ENCODE peak calls at places on chromosome 18, in ten cellular contexts. E is NT2/D1; Y is ascending aorta; G is OCI-LY7; O is cardiac muscle cell; A is GM23338; V is H7; D is CD8-positive, alpha-beta memory T cell; Z is mammary epithelial cell; P is stomach. K is an unnamed sample.

GRCh38 chr18:55247032-55247431 is 287.8 kb upstream of the CCDC68 start:
- DNase-seq in A (no peak), G (no peak), Y (no peak), Z (no peak), O (no peak), V (no peak), E (no peak), P (no peak), D (no peak), K (no peak)

GRCh38 chr18:60568211-60568610 is 195.6 kb upstream of the MC4R start:
- DNase-seq in Y (no peak), V (no peak), Z (no peak), P (no peak), E (no peak), G (no peak), A (no peak), D (no peak), O (no peak), K (no peak)

GRCh38 chr18:12645751-12646203 is 12.1 kb downstream of the SPIRE1 start:
- DNase-seq in Y (peak; percentile 34), G (no peak), Z (peak; percentile 44), D (no peak), V (no peak), E (no peak), P (peak; percentile 36), O (peak; percentile 17), A (peak; percentile 31), K (peak; percentile 59)

GRCh38 chr18:38801640-38802039 is 1236.0 kb upstream of the CELF4 start:
- DNase-seq in Z (no peak), A (peak; percentile 24), E (peak; percentile 48), O (no peak), G (no peak), P (no peak), D (no peak), Y (no peak), V (no peak), K (no peak)

GRCh38 chr18:23378470-23378764 is 74.7 kb upstream of the RIOK3 start:
- DNase-seq in Y (no peak), O (no peak), D (no peak), G (no peak), P (no peak), Z (peak; percentile 60), E (no peak), V (no peak), A (no peak), K (peak; percentile 80)

GRCh38 chr18:54209471-54210180 is 14.8 kb downstream of the MBD2 start:
- DNase-seq in D (no peak), Y (no peak), Z (peak; percentile 72), G (peak; percentile 32), P (no peak), E (no peak), V (no peak), A (no peak), O (no peak), K (peak; percentile 50)

GRCh38 chr18:36364911-36365624 is 67.6 kb downstream of the FHOD3 start:
- DNase-seq in Y (no peak), O (no peak), G (no peak), E (no peak), Z (no peak), V (no peak), A (no peak), D (no peak), P (no peak), K (no peak)

GRCh38 chr18:76377359-76377756 is 117.7 kb downstream of the ZNF516 start:
- DNase-seq in D (no peak), P (no peak), O (no peak), Y (no peak), A (no peak), V (no peak), Z (no peak), E (no peak), G (no peak), K (no peak)

GRCh38 chr18:54043484-54044256 is 180.8 kb downstream of the MBD2 start:
- DNase-seq in P (no peak), A (no peak), G (no peak), Z (peak; percentile 67), O (no peak), E (no peak), D (no peak), Y (no peak), V (no peak), K (peak; percentile 61)

GRCh38 chr18:58411323-58411722 is 217.6 kb downstream of the ALPK2 start:
- DNase-seq in P (no peak), O (no peak), Y (no peak), A (no peak), Z (no peak), D (no peak), E (no peak), V (no peak), G (no peak), K (no peak)

GRCh38 chr18:75064513-75064905 is 144.4 kb downstream of the PTGR3 start:
- DNase-seq in G (no peak), D (no peak), E (no peak), V (no peak), A (no peak), Y (no peak), Z (no peak), P (no peak), O (no peak), K (no peak)

DNA sequence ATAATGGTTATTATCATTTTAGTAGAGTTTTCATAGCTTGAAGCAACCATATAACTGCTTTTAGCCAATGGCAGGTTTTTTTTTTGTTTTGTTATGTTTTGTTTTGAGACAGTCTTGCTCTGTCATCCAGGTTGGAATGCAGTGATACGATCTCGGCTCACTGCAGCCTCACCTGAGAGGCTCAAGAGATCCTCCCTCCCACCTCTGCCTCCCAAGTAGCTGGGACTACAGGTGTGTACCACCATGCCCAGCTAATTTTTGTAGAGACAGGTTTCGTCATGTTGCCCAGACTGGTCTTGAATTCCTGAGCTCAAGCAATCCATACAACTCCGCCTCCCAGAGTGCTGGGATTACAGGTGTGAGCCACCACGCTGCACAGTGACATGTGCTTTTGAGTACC is 117.5 kb upstream of the GAREM1 start:
- DNase-seq in A (no peak), V (no peak), P (no peak), Y (no peak), E (no peak), G (no peak), O (no peak), D (no peak), Z (no peak), K (no peak)
- H3K36me3 ChIP-seq in A (no peaks in the 10 kb centered on the region), V (no peaks in the 10 kb centered on the region), P (no peaks in the 10 kb centered on the region), Y (no peaks in the 10 kb centered on the region), E (no peaks in the 10 kb centered on the region), G (no peaks in the 10 kb centered on the region), O (no peaks in the 10 kb centered on the region), D (no peaks in the 10 kb centered on the region), Z (no peaks in the 10 kb centered on the region), K (no peaks in the 10 kb centered on the region)

GRCh38 chr18:35096677-35097011 is 55.4 kb downstream of the MAPRE2 start:
- DNase-seq in Y (no peak), O (no peak), E (no peak), D (no peak), A (no peak), G (no peak), P (no peak), Z (no peak), V (no peak), K (no peak)

GRCh38 chr18:35095983-35096676 is 54.9 kb downstream of the MAPRE2 start:
- DNase-seq in G (no peak), Y (no peak), Z (peak; percentile 21), V (no peak), E (no peak), A (no peak), O (no peak), D (no peak), P (no peak), K (peak; percentile 19)

GRCh38 chr18:35104391-35105051 is 63.3 kb downstream of the MAPRE2 start:
- DNase-seq in O (no peak), E (no peak), Z (no peak), G (no peak), A (no peak), D (no peak), P (no peak), V (no peak), Y (no peak), K (no peak)

GRCh38 chr18:35097763-35098162 is 56.5 kb downstream of the MAPRE2 start:
- DNase-seq in V (no peak), D (no peak), E (no peak), G (no peak), Z (no peak), A (no peak), P (no peak), O (no peak), Y (no peak), K (no peak)

GRCh38 chr18:35099911-35100310 is 58.7 kb downstream of the MAPRE2 start:
- DNase-seq in V (no peak), E (no peak), Z (peak; percentile 39), A (no peak), P (no peak), O (no peak), Y (no peak), D (no peak), G (no peak), K (peak; percentile 61)
- H3K36me3 ChIP-seq in V (no peaks in the 10 kb centered on the region), E (peaks cover 5% of the 10 kb centered on the region), Z (no peaks in the 10 kb centered on the region), A (no peaks in the 10 kb centered on the region), P (peaks cover 38% of the 10 kb centered on the region), O (no peaks in the 10 kb centered on the region), Y (no peaks in the 10 kb centered on the region), D (peaks cover 12% of the 10 kb centered on the region), G (peaks cover 4% of the 10 kb centered on the region), K (no peaks in the 10 kb centered on the region)

GRCh38 chr18:48254077-48254602 is 155.0 kb downstream of the ZBTB7C start:
- DNase-seq in G (no peak), Z (no peak), Y (no peak), V (no peak), O (no peak), A (no peak), D (no peak), E (no peak), P (no peak), K (no peak)
- H3K36me3 ChIP-seq in G (no peaks in the 10 kb centered on the region), Z (no peaks in the 10 kb centered on the region), Y (no peaks in the 10 kb centered on the region), V (no peaks in the 10 kb centered on the region), O (no peaks in the 10 kb centered on the region), A (no peaks in the 10 kb centered on the region), D (no peaks in the 10 kb centered on the region), E (no peaks in the 10 kb centered on the region), P (no peaks in the 10 kb centered on the region), K (no peaks in the 10 kb centered on the region)

GRCh38 chr18:63409301-63409700 is 13.0 kb downstream of the VPS4B start:
- DNase-seq in E (no peak), Y (no peak), D (no peak), O (no peak), P (no peak), Z (peak; percentile 73), A (no peak), G (no peak), V (no peak), K (peak; percentile 41)
- H3K36me3 ChIP-seq in E (peaks cover 55% of the 10 kb centered on the region), Y (peaks cover 26% of the 10 kb centered on the region), D (peaks cover 33% of the 10 kb centered on the region), O (peaks cover 22% of the 10 kb centered on the region), P (peaks cover 81% of the 10 kb centered on the region), Z (peaks cover 30% of the 10 kb centered on the region), A (peaks cover 15% of the 10 kb centered on the region), G (peaks cover 77% of the 10 kb centered on the region), V (peaks cover 1% of the 10 kb centered on the region), K (peaks cover 7% of the 10 kb centered on the region)

GRCh38 chr18:669077-669476 is 11.6 kb downstream of the TYMS start:
- DNase-seq in G (no peak), D (no peak), E (no peak), A (no peak), Y (no peak), Z (no peak), O (no peak), P (no peak), V (no peak), K (no peak)
- H3K36me3 ChIP-seq in G (peaks cover 77% of the 10 kb centered on the region), D (no peaks in the 10 kb centered on the region), E (peaks cover 67% of the 10 kb centered on the region), A (peaks cover 47% of the 10 kb centered on the region), Y (peaks cover 4% of the 10 kb centered on the region), Z (peaks cover 50% of the 10 kb centered on the region), O (peaks cover 38% of the 10 kb centered on the region), P (peaks cover 51% of the 10 kb centered on the region), V (peaks cover 21% of the 10 kb centered on the region), K (peaks cover 6% of the 10 kb centered on the region)

K was measured in bronchial epithelial cell.